ENCODE peak calls at places on chromosomes 6 and 20, in four cellular contexts. N is K562, V is GM12878, A is GM12891. Z is an unnamed sample.

GRCh38 chr20:44247676-44248419 is 740 bp downstream of the GDAP1L1 start:
- DNase-seq in N (peak; percentile 75), V (no peak), A (peak; percentile 56), Z (peak; percentile 2)

GRCh38 chr20:44601801-44602204 is 19.4 kb downstream of the PKIG start:
- DNase-seq in N (no peak), V (no peak), A (no peak), Z (no peak)

GRCh38 chr20:20552076-20552475 is 160.4 kb downstream of the RALGAPA2 start:
- DNase-seq in N (no peak), V (no peak), A (no peak), Z (no peak)

GRCh38 chr20:1533059-1533458 is 24.4 kb downstream of the SIRPD start:
- DNase-seq in N (peak; percentile 4), V (no peak), A (no peak), Z (peak; percentile 45)

GRCh38 chr6:41657131-41658094 is 19.1 kb downstream of the MDFI start:
- DNase-seq in N (no peak), V (no peak), A (no peak), Z (no peak)

GRCh38 chr20:33433465-33433864 is 10.1 kb downstream of the SNTA1 start:
- DNase-seq in N (no peak), V (no peak), A (no peak), Z (no peak)

GRCh38 chr20:42714298-42715141 is 475.2 kb downstream of the PTPRT start:
- DNase-seq in N (no peak), V (no peak), A (no peak), Z (no peak)

GRCh38 chr6:134830945-134831344 is 119.0 kb downstream of the ALDH8A1 start:
- DNase-seq in N (no peak), V (no peak), A (no peak), Z (no peak)

GRCh38 chr6:140237251-140237650 is 862.8 kb upstream of the CITED2 start:
- DNase-seq in N (no peak), V (no peak), A (no peak), Z (no peak)

GRCh38 chr6:112665815-112666214 is 318.7 kb downstream of the RFPL4B start:
- DNase-seq in N (no peak), V (no peak), A (no peak), Z (no peak)

GRCh38 chr6:53466257-53466656 is 78.6 kb downstream of the GCLC start:
- DNase-seq in N (no peak), V (no peak), A (no peak), Z (no peak)

GRCh38 chr20:1942486-1943266 is 47.5 kb downstream of the SIRPA start:
- DNase-seq in N (no peak), V (no peak), A (no peak), Z (no peak)

GRCh38 chr6:5906842-5907241 is 99.9 kb downstream of the NRN1 start:
- DNase-seq in N (no peak), V (no peak), A (no peak), Z (no peak)

GRCh38 chr6:20978176-20978614 is 443.9 kb downstream of the CDKAL1 start:
- DNase-seq in N (no peak), V (peak; percentile 25), A (peak; percentile 1), Z (no peak)

GRCh38 chr6:107491059-107491609 is 1.2 kb downstream of the SOBP start:
- DNase-seq in N (no peak), V (no peak), A (peak; percentile 13), Z (no peak)

GRCh38 chr6:149079456-149079855 is 238.1 kb upstream of the TAB2 start:
- DNase-seq in N (no peak), V (no peak), A (no peak), Z (no peak)

GRCh38 chr20:49575551-49576060 is 7.7 kb upstream of the PTGIS start:
- DNase-seq in N (no peak), V (no peak), A (no peak), Z (no peak)

GRCh38 chr20:61693055-61693600 is 372.6 kb downstream of the TAF4 start:
- DNase-seq in N (no peak), V (no peak), A (no peak), Z (no peak)

GRCh38 chr20:61697666-61698597 is 367.7 kb downstream of the TAF4 start:
- DNase-seq in N (no peak), V (no peak), A (no peak), Z (no peak)

GRCh38 chr20:61696181-61696735 is 369.4 kb downstream of the TAF4 start:
- DNase-seq in N (no peak), V (no peak), A (no peak), Z (no peak)

GRCh38 chr20:61694666-61695065 is 371.0 kb downstream of the TAF4 start:
- DNase-seq in N (no peak), V (no peak), A (no peak), Z (no peak)

DNA sequence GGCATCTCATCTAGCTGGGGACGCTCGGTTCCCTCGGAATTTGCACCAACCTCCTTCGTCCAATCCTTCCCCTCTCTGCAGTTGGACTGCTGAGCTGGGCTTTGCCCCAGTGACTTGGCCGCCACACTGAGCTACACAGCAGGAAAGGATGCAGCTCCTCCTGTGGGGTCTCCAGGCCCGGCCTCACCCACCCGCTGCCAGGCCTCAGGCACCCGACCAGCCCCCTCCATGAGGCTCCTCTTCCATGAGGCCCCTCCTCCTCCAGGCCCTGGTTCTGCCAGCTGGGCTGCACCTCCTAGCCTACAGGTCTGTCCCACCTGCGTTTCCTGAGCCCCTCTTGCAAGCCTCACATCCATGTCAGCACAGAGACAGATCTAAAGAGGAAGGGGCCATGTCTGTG is 369.9 kb downstream of the TAF4 start:
- DNase-seq in N (no peak), V (no peak), A (no peak), Z (no peak)
- TF ChIP-seq POLR2AphosphoS5 in N (no peak), V (no peak), A (no peak), Z (no peak)

GRCh38 chr6:85460154-85460950 is 10.5 kb downstream of the NT5E start:
- DNase-seq in N (no peak), V (no peak), A (no peak), Z (no peak)
- TF ChIP-seq SPI1 in N (no peak), V (no peak), A (no peak), Z (no peak)

GRCh38 chr6:7200598-7201443 is 93.1 kb downstream of the RREB1 start:
- DNase-seq in N (peak; percentile 59), V (no peak), A (no peak), Z (no peak)
- TF ChIP-seq POLR2AphosphoS5 in N (peak; percentile 46), V (no peak), A (no peak), Z (no peak)

GRCh38 chr6:43986177-43986825 is 141.0 kb downstream of the MRPL14 start:
- DNase-seq in N (peak; percentile 86), V (no peak), A (no peak), Z (no peak)
- TF ChIP-seq SPI1 in N (peak; percentile 1), V (no peak), A (no peak), Z (no peak)

DNA sequence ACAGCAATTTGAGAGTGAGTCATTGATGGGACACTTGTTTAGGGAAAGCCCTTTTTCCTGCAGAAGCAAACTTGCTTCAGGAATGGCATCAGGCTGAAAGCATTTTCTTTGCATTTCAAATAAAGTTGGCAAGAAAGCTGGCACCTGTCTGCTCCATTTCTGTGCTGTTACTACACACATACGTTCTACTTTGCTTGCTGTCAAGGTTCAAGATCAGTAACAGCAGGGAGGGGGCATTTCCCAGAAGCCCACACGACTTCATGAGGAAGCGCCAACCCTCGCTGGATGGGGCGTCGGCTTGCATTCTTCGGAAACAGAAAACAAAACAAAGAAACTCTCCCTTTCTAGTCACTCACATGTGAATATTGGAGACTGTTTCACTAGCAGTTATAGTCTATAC is 46.4 kb downstream of the AKAP12 start:
- DNase-seq in N (peak; percentile 26), V (no peak), A (no peak), Z (no peak)
- TF ChIP-seq POLR2AphosphoS5 in N (no peak), V (no peak), A (no peak), Z (no peak)

DNA sequence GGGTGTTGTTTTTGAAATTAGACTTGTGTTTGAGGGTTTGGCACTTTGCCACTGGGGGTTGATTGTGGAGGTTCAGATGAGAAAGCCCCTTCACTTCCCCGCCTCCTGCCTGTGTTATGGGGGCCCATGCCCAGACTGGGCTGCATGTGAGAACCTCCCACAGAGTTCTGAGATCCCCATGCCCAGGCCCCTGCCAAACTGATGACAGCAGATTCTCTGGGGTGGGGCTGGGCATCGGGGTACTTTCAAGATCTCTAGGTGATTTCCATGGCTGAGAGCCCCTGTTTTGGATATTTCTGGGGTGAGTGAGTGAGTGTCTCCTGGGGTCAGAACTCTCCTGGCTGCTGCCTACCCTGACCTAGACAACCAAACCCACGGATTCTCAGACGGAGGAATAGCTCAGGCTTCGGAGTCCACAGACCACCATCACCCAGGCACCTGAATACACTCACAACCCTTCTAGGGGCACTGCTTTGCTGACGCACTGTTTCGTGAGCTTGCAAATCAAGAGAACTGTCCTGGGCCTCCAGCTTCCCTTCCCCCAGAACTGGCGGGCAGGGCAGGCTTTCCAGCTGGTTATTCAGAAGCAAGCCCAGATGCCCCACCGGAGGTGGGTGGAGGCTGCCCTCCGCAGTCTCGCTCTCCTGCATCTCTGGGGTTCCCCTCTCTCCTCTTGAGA is 6.3 kb downstream of the BCAS1 start:
- DNase-seq in N (no peak), V (peak; percentile 79), A (no peak), Z (no peak)
- TF ChIP-seq SPI1 in N (no peak), V (no peak), A (no peak), Z (no peak)

GRCh38 chr20:414161-414560 is 6.1 kb downstream of the RBCK1 start:
- DNase-seq in N (no peak), V (no peak), A (no peak), Z (no peak)
- TF ChIP-seq POLR2AphosphoS5 in N (no peak), V (no peak), A (no peak), Z (no peak)

GRCh38 chr6:133544419-133544818 is 303.3 kb downstream of the EYA4 start:
- DNase-seq in N (no peak), V (no peak), A (no peak), Z (no peak)

GRCh38 chr6:133549252-133549925 is 308.2 kb downstream of the EYA4 start:
- DNase-seq in N (no peak), V (no peak), A (no peak), Z (no peak)

GRCh38 chr6:133547136-133547535 is 306.0 kb downstream of the EYA4 start:
- DNase-seq in N (no peak), V (no peak), A (no peak), Z (no peak)

GRCh38 chr6:133548409-133548808 is 307.3 kb downstream of the EYA4 start:
- DNase-seq in N (no peak), V (no peak), A (no peak), Z (no peak)

DNA sequence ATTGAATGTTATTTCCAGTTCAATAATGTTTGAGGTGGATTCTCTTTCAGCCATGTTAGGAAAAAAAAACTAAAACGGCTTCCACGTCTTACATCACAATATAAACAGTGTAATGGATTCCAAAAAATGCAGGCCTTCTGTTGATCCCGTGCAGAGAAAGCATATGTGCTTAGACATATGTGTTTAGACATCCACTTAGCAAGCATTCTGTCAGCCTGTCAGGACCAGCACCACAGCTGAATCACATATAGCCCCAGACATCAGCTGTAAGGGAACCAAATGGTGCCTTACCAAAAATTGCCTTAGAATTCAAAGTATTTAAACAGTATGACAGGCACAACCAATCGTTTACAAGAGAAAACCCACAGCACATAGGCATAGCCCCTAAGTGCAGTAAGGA is 304.9 kb downstream of the EYA4 start:
- DNase-seq in N (no peak), V (no peak), A (no peak), Z (no peak)
- TF ChIP-seq SPI1 in N (no peak), V (no peak), A (no peak), Z (no peak)

Z was measured in HL-60.